ENCODE peak calls at places on chromosomes 2 and 18, in six cellular contexts. U is NCI-H2171 treated with DMSO at 0.1 percent for 48 hours, B is AG08395, W is MV-4-11, Q is nucleus accumbens, L is GDM1. P is an unnamed sample.

GRCh38 chr2:96208144-96209010 is at the start of gene STARD7:
- DNase-seq in B (peak; percentile 99), L (peak; percentile 98), U (peak; percentile 96), W (peak; percentile 95), Q (peak; percentile 97), P (peak; percentile 94)

GRCh38 chr2:219002395-219003266 is 9.4 kb upstream of the CRYBA2 start:
- DNase-seq in B (no peak), Q (no peak), W (no peak), L (no peak), U (peak; percentile 25), P (no peak)

GRCh38 chr2:120750488-120751210 is 15.0 kb downstream of the GLI2 start:
- DNase-seq in W (no peak), B (peak; percentile 25), L (no peak), U (no peak), Q (no peak), P (peak; percentile 21)

GRCh38 chr18:76251691-76252090 is 243.4 kb downstream of the ZNF516 start:
- DNase-seq in W (no peak), Q (no peak), L (no peak), B (no peak), U (no peak), P (no peak)

GRCh38 chr2:12055219-12055618 is 308.8 kb downstream of the LPIN1 start:
- DNase-seq in B (no peak), Q (no peak), L (no peak), W (no peak), U (no peak), P (no peak)

GRCh38 chr2:227164745-227165350 is 424 bp downstream of the COL4A3 start:
- DNase-seq in L (no peak), B (no peak), U (no peak), W (no peak), Q (no peak), P (no peak)

GRCh38 chr2:63819765-63820717 is 21.7 kb upstream of the UGP2 start:
- DNase-seq in L (no peak), B (peak; percentile 26), U (no peak), Q (no peak), W (peak; percentile 43), P (peak; percentile 25)

GRCh38 chr2:2919574-2920365 is 457.8 kb downstream of the EIPR1 start:
- DNase-seq in U (peak; percentile 83), W (no peak), B (no peak), L (no peak), Q (no peak), P (no peak)

GRCh38 chr18:25805323-25805722 is 285.1 kb downstream of the SS18 start:
- DNase-seq in W (no peak), L (no peak), B (peak; percentile 93), Q (no peak), U (no peak), P (no peak)

GRCh38 chr2:55809875-55810620 is 113.5 kb downstream of the EFEMP1 start:
- DNase-seq in U (no peak), L (no peak), Q (no peak), W (no peak), B (peak; percentile 14), P (peak; percentile 36)

GRCh38 chr2:96760986-96761832 is 507 bp downstream of the CNNM4 start:
- DNase-seq in W (no peak), B (peak; percentile 10), L (no peak), U (no peak), Q (no peak), P (no peak)

GRCh38 chr2:150472122-150472899 is 15.2 kb downstream of the RND3 start:
- DNase-seq in L (peak; percentile 5), Q (no peak), W (peak; percentile 99), U (no peak), B (peak; percentile 79), P (no peak)

GRCh38 chr2:165015052-165015642 is 59.8 kb upstream of the SLC38A11 start:
- DNase-seq in U (peak; percentile 59), Q (no peak), B (peak; percentile 67), W (peak; percentile 32), L (peak; percentile 27), P (peak; percentile 46)

GRCh38 chr2:195320416-195320973 is 336.5 kb upstream of the SLC39A10 start:
- DNase-seq in Q (no peak), U (no peak), L (no peak), W (no peak), B (no peak), P (peak; percentile 20)

GRCh38 chr2:200025717-200026116 is 70.3 kb downstream of the MAIP1 start:
- DNase-seq in L (no peak), Q (no peak), U (no peak), W (no peak), B (no peak), P (no peak)

GRCh38 chr2:165064743-165065142 is 109.4 kb upstream of the SLC38A11 start:
- DNase-seq in U (no peak), Q (no peak), W (no peak), L (no peak), B (no peak), P (no peak)

GRCh38 chr2:96145028-96145939 is at the start of gene DUSP2:
- DNase-seq in W (peak; percentile 78), B (peak; percentile 71), Q (no peak), U (peak; percentile 46), L (peak; percentile 88), P (no peak)

GRCh38 chr2:174634130-174635014 is 36.8 kb upstream of the WIPF1 start:
- DNase-seq in U (no peak), W (peak; percentile 78), Q (no peak), B (no peak), L (peak; percentile 51), P (no peak)

GRCh38 chr18:46632401-46633089 is 24.5 kb downstream of the LOXHD1 start:
- DNase-seq in Q (no peak), U (peak; percentile 91), L (no peak), B (no peak), W (no peak), P (peak; percentile 85)

GRCh38 chr18:75977069-75977468 is 518.0 kb downstream of the ZNF516 start:
- DNase-seq in U (no peak), B (peak; percentile 45), L (no peak), W (no peak), Q (no peak), P (no peak)